ENCODE peak calls at places on chromosomes 4 and X, in five cellular contexts. One of them, this sample, is unnamed.

GRCh38 chr4:113979157-113979972 is at the start of gene ARSJ:
- DNase-seq in activated gamma-delta T cell treated with anti-CD3 and anti-CD28 coated beads, Interleukin-2, amount 50 U/mL, for 16 hours: no peak
- DNase-seq in pancreas: peak; percentile 32
- DNase-seq in GM23248: peak; percentile 91
- DNase-seq in RPMI8226: no peak
- DNase-seq in this sample: peak; percentile 51

GRCh38 chr4:158182736-158183135 is 9.9 kb upstream of the GASK1B start:
- DNase-seq in activated gamma-delta T cell treated with anti-CD3 and anti-CD28 coated beads, Interleukin-2, amount 50 U/mL, for 16 hours: no peak
- DNase-seq in pancreas: no peak
- DNase-seq in GM23248: peak; percentile 73
- DNase-seq in RPMI8226: no peak
- DNase-seq in this sample: no peak

GRCh38 chr4:3276961-3277360 is 15.9 kb upstream of the RGS12 start:
- DNase-seq in activated gamma-delta T cell treated with anti-CD3 and anti-CD28 coated beads, Interleukin-2, amount 50 U/mL, for 16 hours: no peak
- DNase-seq in pancreas: no peak
- DNase-seq in GM23248: peak; percentile 30
- DNase-seq in RPMI8226: no peak
- DNase-seq in this sample: no peak

GRCh38 chrX:150032742-150033141 is 94.5 kb upstream of the EOLA2 start:
- DNase-seq in activated gamma-delta T cell treated with anti-CD3 and anti-CD28 coated beads, Interleukin-2, amount 50 U/mL, for 16 hours: no peak
- DNase-seq in pancreas: no peak
- DNase-seq in GM23248: peak; percentile 87
- DNase-seq in RPMI8226: no peak
- DNase-seq in this sample: no peak

GRCh38 chrX:153884136-153885076 is 1.6 kb downstream of the L1CAM start:
- DNase-seq in activated gamma-delta T cell treated with anti-CD3 and anti-CD28 coated beads, Interleukin-2, amount 50 U/mL, for 16 hours: no peak
- DNase-seq in pancreas: no peak
- DNase-seq in GM23248: no peak
- DNase-seq in RPMI8226: peak; percentile 66
- DNase-seq in this sample: no peak

GRCh38 chr4:80362578-80363181 is 27.1 kb downstream of the CFAP299 start:
- DNase-seq in activated gamma-delta T cell treated with anti-CD3 and anti-CD28 coated beads, Interleukin-2, amount 50 U/mL, for 16 hours: no peak
- DNase-seq in pancreas: no peak
- DNase-seq in GM23248: peak; percentile 61
- DNase-seq in RPMI8226: peak; percentile 29
- DNase-seq in this sample: no peak

GRCh38 chr4:170591076-170591475 is 501.3 kb upstream of the AADAT start:
- DNase-seq in activated gamma-delta T cell treated with anti-CD3 and anti-CD28 coated beads, Interleukin-2, amount 50 U/mL, for 16 hours: no peak
- DNase-seq in pancreas: no peak
- DNase-seq in GM23248: peak; percentile 36
- DNase-seq in RPMI8226: no peak
- DNase-seq in this sample: no peak

GRCh38 chrX:102651968-102652744 is 873 bp downstream of the GPRASP1 start:
- DNase-seq in activated gamma-delta T cell treated with anti-CD3 and anti-CD28 coated beads, Interleukin-2, amount 50 U/mL, for 16 hours: no peak
- DNase-seq in pancreas: no peak
- DNase-seq in GM23248: peak; percentile 52
- DNase-seq in RPMI8226: peak; percentile 4
- DNase-seq in this sample: no peak

GRCh38 chr4:137213372-137214173 is 318.7 kb downstream of the PCDH18 start:
- DNase-seq in activated gamma-delta T cell treated with anti-CD3 and anti-CD28 coated beads, Interleukin-2, amount 50 U/mL, for 16 hours: no peak
- DNase-seq in pancreas: no peak
- DNase-seq in GM23248: peak; percentile 55
- DNase-seq in RPMI8226: no peak
- DNase-seq in this sample: no peak

GRCh38 chr4:38563703-38564490 is 100.1 kb upstream of the KLF3 start:
- DNase-seq in activated gamma-delta T cell treated with anti-CD3 and anti-CD28 coated beads, Interleukin-2, amount 50 U/mL, for 16 hours: no peak
- DNase-seq in pancreas: no peak
- DNase-seq in GM23248: no peak
- DNase-seq in RPMI8226: no peak
- DNase-seq in this sample: no peak

GRCh38 chrX:39017062-39017461 is 215.8 kb downstream of the MID1IP1 start:
- DNase-seq in activated gamma-delta T cell treated with anti-CD3 and anti-CD28 coated beads, Interleukin-2, amount 50 U/mL, for 16 hours: no peak
- DNase-seq in pancreas: peak; percentile 61
- DNase-seq in GM23248: no peak
- DNase-seq in RPMI8226: peak; percentile 10
- DNase-seq in this sample: no peak

GRCh38 chr4:185352741-185353140 is 43.0 kb downstream of the LRP2BP start:
- DNase-seq in activated gamma-delta T cell treated with anti-CD3 and anti-CD28 coated beads, Interleukin-2, amount 50 U/mL, for 16 hours: no peak
- DNase-seq in pancreas: no peak
- DNase-seq in GM23248: no peak
- DNase-seq in RPMI8226: no peak
- DNase-seq in this sample: no peak

GRCh38 chrX:1902901-1903379 is 288.1 kb downstream of the ASMT start:
- DNase-seq in activated gamma-delta T cell treated with anti-CD3 and anti-CD28 coated beads, Interleukin-2, amount 50 U/mL, for 16 hours: no peak
- DNase-seq in pancreas: no peak
- DNase-seq in GM23248: no peak
- DNase-seq in RPMI8226: no peak
- DNase-seq in this sample: no peak

GRCh38 chr4:169485791-169486742 is 126.3 kb downstream of the NEK1 start:
- DNase-seq in activated gamma-delta T cell treated with anti-CD3 and anti-CD28 coated beads, Interleukin-2, amount 50 U/mL, for 16 hours: no peak
- DNase-seq in pancreas: peak; percentile 18
- DNase-seq in GM23248: peak; percentile 77
- DNase-seq in RPMI8226: peak; percentile 17
- DNase-seq in this sample: no peak

GRCh38 chrX:21166302-21166982 is 207.8 kb upstream of the CNKSR2 start:
- DNase-seq in activated gamma-delta T cell treated with anti-CD3 and anti-CD28 coated beads, Interleukin-2, amount 50 U/mL, for 16 hours: no peak
- DNase-seq in pancreas: no peak
- DNase-seq in GM23248: peak; percentile 54
- DNase-seq in RPMI8226: no peak
- DNase-seq in this sample: no peak

GRCh38 chrX:139804482-139804881 is 96.5 kb upstream of the MCF2 start:
- DNase-seq in activated gamma-delta T cell treated with anti-CD3 and anti-CD28 coated beads, Interleukin-2, amount 50 U/mL, for 16 hours: no peak
- DNase-seq in pancreas: no peak
- DNase-seq in GM23248: no peak
- DNase-seq in RPMI8226: no peak
- DNase-seq in this sample: no peak

GRCh38 chrX:43065978-43066377 is 288.0 kb upstream of the PPP1R2C start:
- DNase-seq in activated gamma-delta T cell treated with anti-CD3 and anti-CD28 coated beads, Interleukin-2, amount 50 U/mL, for 16 hours: no peak
- DNase-seq in pancreas: no peak
- DNase-seq in GM23248: no peak
- DNase-seq in RPMI8226: no peak
- DNase-seq in this sample: no peak

GRCh38 chrX:48573690-48574269 is 504 bp upstream of the RBM3 start:
- DNase-seq in activated gamma-delta T cell treated with anti-CD3 and anti-CD28 coated beads, Interleukin-2, amount 50 U/mL, for 16 hours: no peak
- DNase-seq in pancreas: no peak
- DNase-seq in GM23248: no peak
- DNase-seq in RPMI8226: peak; percentile 35
- DNase-seq in this sample: peak; percentile 56

GRCh38 chrX:109879991-109880390 is 122.9 kb upstream of the TMEM164 start:
- DNase-seq in activated gamma-delta T cell treated with anti-CD3 and anti-CD28 coated beads, Interleukin-2, amount 50 U/mL, for 16 hours: no peak
- DNase-seq in pancreas: no peak
- DNase-seq in GM23248: no peak
- DNase-seq in RPMI8226: no peak
- DNase-seq in this sample: no peak

GRCh38 chrX:115393271-115393670 is 103.8 kb downstream of the LUZP4 start:
- DNase-seq in activated gamma-delta T cell treated with anti-CD3 and anti-CD28 coated beads, Interleukin-2, amount 50 U/mL, for 16 hours: no peak
- DNase-seq in pancreas: no peak
- DNase-seq in GM23248: peak; percentile 52
- DNase-seq in RPMI8226: no peak
- DNase-seq in this sample: no peak

GRCh38 chr4:78667764-78668163 is 108.4 kb upstream of the BMP2K start:
- DNase-seq in activated gamma-delta T cell treated with anti-CD3 and anti-CD28 coated beads, Interleukin-2, amount 50 U/mL, for 16 hours: no peak
- DNase-seq in pancreas: no peak
- DNase-seq in GM23248: no peak
- DNase-seq in RPMI8226: no peak
- DNase-seq in this sample: no peak

GRCh38 chr4:81756973-81757372 is 285.3 kb upstream of the RASGEF1B start:
- DNase-seq in activated gamma-delta T cell treated with anti-CD3 and anti-CD28 coated beads, Interleukin-2, amount 50 U/mL, for 16 hours: no peak
- DNase-seq in pancreas: no peak
- DNase-seq in GM23248: no peak
- DNase-seq in RPMI8226: no peak
- DNase-seq in this sample: no peak

GRCh38 chr4:102438873-102439614 is 62.1 kb upstream of the NFKB1 start:
- DNase-seq in activated gamma-delta T cell treated with anti-CD3 and anti-CD28 coated beads, Interleukin-2, amount 50 U/mL, for 16 hours: no peak
- DNase-seq in pancreas: peak; percentile 30
- DNase-seq in GM23248: peak; percentile 92
- DNase-seq in RPMI8226: no peak
- DNase-seq in this sample: no peak

GRCh38 chr4:147580396-147580795 is 36.8 kb upstream of the TMEM184C start:
- DNase-seq in activated gamma-delta T cell treated with anti-CD3 and anti-CD28 coated beads, Interleukin-2, amount 50 U/mL, for 16 hours: no peak
- DNase-seq in pancreas: no peak
- DNase-seq in GM23248: peak; percentile 24
- DNase-seq in RPMI8226: no peak
- DNase-seq in this sample: no peak

GRCh38 chr4:177444911-177445736 is 2.9 kb upstream of the AGA start:
- DNase-seq in activated gamma-delta T cell treated with anti-CD3 and anti-CD28 coated beads, Interleukin-2, amount 50 U/mL, for 16 hours: no peak
- DNase-seq in pancreas: no peak
- DNase-seq in GM23248: no peak
- DNase-seq in RPMI8226: no peak
- DNase-seq in this sample: no peak

GRCh38 chr4:69323284-69323683 is 43.0 kb downstream of the UGT2B28 start:
- DNase-seq in activated gamma-delta T cell treated with anti-CD3 and anti-CD28 coated beads, Interleukin-2, amount 50 U/mL, for 16 hours: no peak
- DNase-seq in pancreas: no peak
- DNase-seq in GM23248: peak; percentile 4
- DNase-seq in RPMI8226: no peak
- DNase-seq in this sample: no peak

GRCh38 chrX:129755779-129756650 is 17.2 kb downstream of the XPNPEP2 start:
- DNase-seq in activated gamma-delta T cell treated with anti-CD3 and anti-CD28 coated beads, Interleukin-2, amount 50 U/mL, for 16 hours: no peak
- DNase-seq in pancreas: no peak
- DNase-seq in GM23248: no peak
- DNase-seq in RPMI8226: no peak
- DNase-seq in this sample: no peak

GRCh38 chr4:16117164-16117563 is 33.3 kb upstream of the PROM1 start:
- DNase-seq in activated gamma-delta T cell treated with anti-CD3 and anti-CD28 coated beads, Interleukin-2, amount 50 U/mL, for 16 hours: no peak
- DNase-seq in pancreas: no peak
- DNase-seq in GM23248: no peak
- DNase-seq in RPMI8226: no peak
- DNase-seq in this sample: no peak

GRCh38 chr4:183635737-183636136 is 23.2 kb downstream of the RWDD4 start:
- DNase-seq in activated gamma-delta T cell treated with anti-CD3 and anti-CD28 coated beads, Interleukin-2, amount 50 U/mL, for 16 hours: no peak
- DNase-seq in pancreas: no peak
- DNase-seq in GM23248: no peak
- DNase-seq in RPMI8226: no peak
- DNase-seq in this sample: no peak

GRCh38 chr4:184316821-184317220 is 99.1 kb upstream of the ENPP6 start:
- DNase-seq in activated gamma-delta T cell treated with anti-CD3 and anti-CD28 coated beads, Interleukin-2, amount 50 U/mL, for 16 hours: no peak
- DNase-seq in pancreas: no peak
- DNase-seq in GM23248: no peak
- DNase-seq in RPMI8226: no peak
- DNase-seq in this sample: no peak

GRCh38 chr4:174425669-174426068 is 96.6 kb downstream of the HPGD start:
- DNase-seq in activated gamma-delta T cell treated with anti-CD3 and anti-CD28 coated beads, Interleukin-2, amount 50 U/mL, for 16 hours: no peak
- DNase-seq in pancreas: no peak
- DNase-seq in GM23248: no peak
- DNase-seq in RPMI8226: no peak
- DNase-seq in this sample: no peak

GRCh38 chrX:135384161-135384836 is 37.4 kb upstream of the SMIM10L2A start:
- DNase-seq in activated gamma-delta T cell treated with anti-CD3 and anti-CD28 coated beads, Interleukin-2, amount 50 U/mL, for 16 hours: peak; percentile 7
- DNase-seq in pancreas: no peak
- DNase-seq in GM23248: no peak
- DNase-seq in RPMI8226: no peak
- DNase-seq in this sample: no peak

GRCh38 chrX:9681422-9681821 is 84.2 kb downstream of the GPR143 start:
- DNase-seq in activated gamma-delta T cell treated with anti-CD3 and anti-CD28 coated beads, Interleukin-2, amount 50 U/mL, for 16 hours: no peak
- DNase-seq in pancreas: no peak
- DNase-seq in GM23248: peak; percentile 3
- DNase-seq in RPMI8226: no peak
- DNase-seq in this sample: no peak

GRCh38 chr4:97624204-97624603 is 519.1 kb downstream of the STPG2 start:
- DNase-seq in activated gamma-delta T cell treated with anti-CD3 and anti-CD28 coated beads, Interleukin-2, amount 50 U/mL, for 16 hours: no peak
- DNase-seq in pancreas: no peak
- DNase-seq in GM23248: no peak
- DNase-seq in RPMI8226: no peak
- DNase-seq in this sample: no peak

GRCh38 chrX:12360389-12360788 is 222.1 kb downstream of the FRMPD4 start:
- DNase-seq in activated gamma-delta T cell treated with anti-CD3 and anti-CD28 coated beads, Interleukin-2, amount 50 U/mL, for 16 hours: no peak
- DNase-seq in pancreas: no peak
- DNase-seq in GM23248: peak; percentile 5
- DNase-seq in RPMI8226: no peak
- DNase-seq in this sample: no peak

GRCh38 chrX:121333942-121334341 is 286.5 kb downstream of the GLUD2 start:
- DNase-seq in activated gamma-delta T cell treated with anti-CD3 and anti-CD28 coated beads, Interleukin-2, amount 50 U/mL, for 16 hours: no peak
- DNase-seq in pancreas: no peak
- DNase-seq in GM23248: no peak
- DNase-seq in RPMI8226: peak; percentile 2
- DNase-seq in this sample: no peak

GRCh38 chrX:12967711-12968465 is 7.0 kb upstream of the TMSB4X start:
- DNase-seq in activated gamma-delta T cell treated with anti-CD3 and anti-CD28 coated beads, Interleukin-2, amount 50 U/mL, for 16 hours: no peak
- DNase-seq in pancreas: no peak
- DNase-seq in GM23248: no peak
- DNase-seq in RPMI8226: no peak
- DNase-seq in this sample: no peak

GRCh38 chr4:3745886-3746656 is 20.1 kb upstream of the ADRA2C start:
- DNase-seq in activated gamma-delta T cell treated with anti-CD3 and anti-CD28 coated beads, Interleukin-2, amount 50 U/mL, for 16 hours: no peak
- DNase-seq in pancreas: no peak
- DNase-seq in GM23248: peak; percentile 33
- DNase-seq in RPMI8226: no peak
- DNase-seq in this sample: no peak

GRCh38 chr4:173426064-173426463 is 27.1 kb upstream of the SCRG1 start:
- DNase-seq in activated gamma-delta T cell treated with anti-CD3 and anti-CD28 coated beads, Interleukin-2, amount 50 U/mL, for 16 hours: no peak
- DNase-seq in pancreas: no peak
- DNase-seq in GM23248: no peak
- DNase-seq in RPMI8226: no peak
- DNase-seq in this sample: no peak

This sample was measured in upper lobe of left lung.